ENCODE peak calls at places on chromosomes 12 and 14, in five cellular contexts. G, J, U, F and S are unnamed samples.

GRCh38 chr12:40921563-40922163 is 229.4 kb downstream of the CNTN1 start:
- DNase-seq in J (no peak), F (no peak), U (no peak), G (no peak), S (no peak)

GRCh38 chr12:32583535-32583934 is 95.6 kb upstream of the DNM1L start:
- DNase-seq in G (peak), J (no peak), F (no peak), U (no peak), S (no peak)

GRCh38 chr14:37591941-37592287 is 3.1 kb downstream of the FOXA1 start:
- DNase-seq in U (no peak), G (no peak), J (no peak), F (no peak), S (peak)

GRCh38 chr12:80648866-80649265 is 58.6 kb upstream of the MYF6 start:
- DNase-seq in F (no peak), J (no peak), U (no peak), G (peak), S (no peak)

GRCh38 chr14:75647650-75648049 is 13.0 kb downstream of the ERG28 start:
- DNase-seq in F (no peak), G (peak), J (no peak), U (no peak), S (no peak)

GRCh38 chr12:2264622-2265306 is 212.0 kb downstream of the CACNA1C start:
- DNase-seq in F (no peak), U (no peak), G (peak), J (no peak), S (no peak)

GRCh38 chr14:55388160-55388559 is 23.5 kb downstream of the ATG14 start:
- DNase-seq in F (no peak), U (no peak), J (no peak), G (peak), S (no peak)

GRCh38 chr12:53495903-53496751 is 3.1 kb downstream of the MAP3K12 start:
- DNase-seq in G (no peak), U (no peak), F (peak), J (no peak), S (peak)

GRCh38 chr14:80850197-80850814 is 91.2 kb downstream of the CEP128 start:
- DNase-seq in J (no peak), F (no peak), G (peak), U (no peak), S (peak)

GRCh38 chr12:113056631-113057488 is at the start of gene DTX1:
- DNase-seq in U (no peak), J (no peak), F (no peak), G (no peak), S (peak)

GRCh38 chr12:123032736-123033391 is 52.4 kb downstream of the ARL6IP4 start:
- DNase-seq in J (no peak), G (no peak), F (no peak), U (no peak), S (no peak)

GRCh38 chr14:35287481-35288013 is 4.6 kb upstream of the PSMA6 start:
- DNase-seq in U (no peak), J (no peak), F (no peak), G (peak), S (no peak)

GRCh38 chr12:113359133-113359938 is 949 bp downstream of the PLBD2 start:
- DNase-seq in J (no peak), F (peak), G (peak), U (no peak), S (peak)

GRCh38 chr12:46617167-46617566 is 208.6 kb downstream of the SLC38A4 start:
- DNase-seq in G (peak), F (no peak), J (no peak), U (no peak), S (no peak)

GRCh38 chr12:95802482-95803264 is 12.1 kb upstream of the NTN4 start:
- DNase-seq in U (no peak), G (peak), J (no peak), F (no peak), S (no peak)

GRCh38 chr14:93929048-93929535 is 1.9 kb downstream of the FAM181A start:
- DNase-seq in F (no peak), J (no peak), G (no peak), U (no peak), S (no peak)

GRCh38 chr14:77902806-77903205 is 102.9 kb downstream of the ADCK1 start:
- DNase-seq in J (no peak), U (no peak), G (no peak), F (no peak), S (no peak)

GRCh38 chr12:18868673-18869072 is 130.8 kb downstream of the CAPZA3 start:
- DNase-seq in F (no peak), G (peak), U (no peak), J (no peak), S (no peak)

GRCh38 chr14:103014466-103015319 is 42.7 kb downstream of the CDC42BPB start:
- DNase-seq in J (no peak), G (peak), U (no peak), F (no peak), S (peak)

GRCh38 chr12:87690236-87690810 is 338.9 kb downstream of the C12orf50 start:
- DNase-seq in F (no peak), U (no peak), J (no peak), G (peak), S (no peak)

GRCh38 chr14:56816575-56817391 is 6.5 kb upstream of the OTX2 start:
- DNase-seq in F (no peak), G (no peak), J (no peak), U (no peak), S (peak)

GRCh38 chr14:39268393-39268792 is 34.7 kb downstream of the MIA2 start:
- DNase-seq in F (no peak), J (no peak), G (peak), U (no peak), S (no peak)

GRCh38 chr14:58292192-58292591 is 6.2 kb upstream of the ARID4A start:
- DNase-seq in U (no peak), J (no peak), G (no peak), F (no peak), S (no peak)

GRCh38 chr12:122022393-122023338 is 982 bp downstream of the BCL7A start:
- DNase-seq in U (no peak), J (no peak), F (peak), G (no peak), S (no peak)

GRCh38 chr12:9120487-9121184 is 4.9 kb upstream of the A2M start:
- DNase-seq in J (no peak), U (no peak), G (no peak), F (no peak), S (no peak)

GRCh38 chr14:90874599-90874998 is 58.4 kb upstream of the TTC7B start:
- DNase-seq in U (no peak), J (no peak), G (no peak), F (no peak), S (no peak)

GRCh38 chr12:22255097-22255496 is 79.4 kb downstream of the ST8SIA1 start:
- DNase-seq in U (no peak), F (no peak), J (no peak), G (peak), S (peak)

GRCh38 chr14:64639340-64639821 is 64.8 kb upstream of the PLEKHG3 start:
- DNase-seq in U (no peak), G (peak), F (no peak), J (no peak), S (no peak)

GRCh38 chr14:99660006-99660566 is 15.2 kb downstream of the HHIPL1 start:
- DNase-seq in U (no peak), F (no peak), J (no peak), G (no peak), S (peak)

GRCh38 chr14:54715244-54715643 is 148.3 kb downstream of the SAMD4A start:
- DNase-seq in G (no peak), F (no peak), U (no peak), J (no peak), S (no peak)

GRCh38 chr12:77488041-77488620 is 342.6 kb upstream of the NAV3 start:
- DNase-seq in J (no peak), F (no peak), G (peak), U (no peak), S (no peak)

GRCh38 chr12:120402217-120402616 is 33.3 kb upstream of the MSI1 start:
- DNase-seq in U (no peak), F (no peak), G (peak), J (no peak), S (peak)

GRCh38 chr14:50521912-50522341 is 10.4 kb downstream of the MAP4K5 start:
- DNase-seq in U (no peak), G (peak), J (no peak), F (no peak), S (no peak)